ENCODE peak calls at places on chromosomes 5 and 9, in nine cellular contexts. N is ELF-1; T is T-helper 17 cell; E is NCI-H345; U is effector CD8-positive, alpha-beta T cell; V is Calu3; M is pons; S is spleen; D is right cardiac atrium. I is an unnamed sample.

GRCh38 chr5:90293931-90294330 is 115.6 kb downstream of the CETN3 start:
- DNase-seq in N (peak), S (no peak), M (no peak), E (no peak), T (no peak), U (no peak), D (no peak), V (no peak), I (no peak)

GRCh38 chr9:69149321-69149807 is 24.7 kb upstream of the TJP2 start:
- DNase-seq in N (no peak), U (no peak), S (no peak), M (peak), D (no peak), V (no peak), T (no peak), E (peak), I (no peak)

GRCh38 chr5:68711311-68712200 is 382.3 kb upstream of the SLC30A5 start:
- DNase-seq in M (no peak), U (no peak), T (no peak), D (no peak), E (no peak), S (no peak), N (no peak), V (no peak), I (no peak)

GRCh38 chr9:107750741-107751521 is 261.4 kb upstream of the KLF4 start:
- DNase-seq in U (no peak), E (no peak), M (peak), T (no peak), N (no peak), S (no peak), D (peak), V (peak), I (peak)

GRCh38 chr9:87088621-87089020 is 141.3 kb upstream of the GAS1 start:
- DNase-seq in E (no peak), M (peak), U (no peak), T (no peak), V (no peak), S (no peak), N (no peak), D (no peak), I (no peak)

GRCh38 chr5:66511491-66511890 is 84.7 kb upstream of the MAST4 start:
- DNase-seq in E (no peak), M (no peak), N (no peak), S (no peak), U (no peak), V (no peak), D (no peak), T (no peak), I (no peak)

GRCh38 chr5:169875091-169875727 is 105.1 kb downstream of the INSYN2B start:
- DNase-seq in U (no peak), M (peak), V (no peak), S (no peak), E (no peak), T (no peak), N (no peak), D (no peak), I (no peak)

GRCh38 chr5:107874810-107875209 is 204.1 kb upstream of the EFNA5 start:
- DNase-seq in D (no peak), M (no peak), N (no peak), S (no peak), V (no peak), T (no peak), U (no peak), E (no peak), I (no peak)

GRCh38 chr5:125408582-125409069 is 662.2 kb upstream of the ZNF608 start:
- DNase-seq in U (no peak), D (no peak), S (no peak), V (peak), E (no peak), T (no peak), N (no peak), M (peak), I (peak)

GRCh38 chr5:146877783-146878470 is 630 bp downstream of the PPP2R2B start:
- DNase-seq in E (peak), T (no peak), D (peak), S (peak), V (peak), N (peak), U (peak), M (no peak), I (peak)

GRCh38 chr9:129500166-129500862 is 120.6 kb downstream of the C9orf50 start:
- DNase-seq in S (no peak), N (peak), T (no peak), M (peak), V (no peak), U (no peak), E (no peak), D (peak), I (no peak)

GRCh38 chr5:56985941-56986630 is 34.2 kb upstream of the MIER3 start:
- DNase-seq in T (no peak), E (no peak), M (no peak), S (no peak), D (no peak), V (no peak), N (no peak), U (no peak), I (no peak)

GRCh38 chr9:70865471-70865870 is 255.9 kb downstream of the TRPM3 start:
- DNase-seq in T (no peak), N (no peak), D (no peak), V (no peak), E (no peak), S (no peak), M (no peak), U (no peak), I (no peak)

GRCh38 chr5:105544300-105544699 is 1981.7 kb upstream of the NUDT12 start:
- DNase-seq in S (no peak), M (no peak), V (no peak), N (no peak), T (no peak), E (no peak), D (no peak), U (no peak), I (peak)

GRCh38 chr9:135077497-135078200 is 9.8 kb upstream of the OLFM1 start:
- DNase-seq in E (no peak), S (peak), V (no peak), U (no peak), N (peak), T (no peak), M (no peak), D (no peak), I (no peak)

GRCh38 chr9:18800579-18800978 is 232.4 kb downstream of the SAXO1 start:
- DNase-seq in S (no peak), M (no peak), T (no peak), V (no peak), E (no peak), D (no peak), U (no peak), N (no peak), I (no peak)

GRCh38 chr9:112043423-112043822 is 131.7 kb downstream of the SUSD1 start:
- DNase-seq in M (no peak), N (no peak), S (no peak), V (no peak), T (no peak), U (no peak), E (no peak), D (no peak), I (no peak)

I was measured in NCI-H1105 treated with DMSO at 0.1 percent for 48 hours.